ENCODE peak calls at places on chromosomes 3 and 15, in four cellular contexts. V is BE2C, M is lower leg skin, G is dorsolateral prefrontal cortex. E is an unnamed sample.

GRCh38 chr3:17076940-17077605 is 192.3 kb downstream of the PLCL2 start:
- DNase-seq in G (no peak), V (no peak), M (no peak), E (no peak)

GRCh38 chr15:60526127-60526616 is 47.2 kb upstream of the ICE2 start:
- DNase-seq in V (peak; percentile 55), M (peak; percentile 85), G (no peak), E (no peak)

GRCh38 chr15:58293622-58294550 is 137.9 kb upstream of the LIPC start:
- DNase-seq in M (no peak), V (no peak), G (no peak), E (no peak)

GRCh38 chr3:29275309-29275708 is 5.6 kb upstream of the RBMS3 start:
- DNase-seq in G (no peak), M (no peak), V (no peak), E (no peak)

GRCh38 chr3:71166366-71166765 is 417.2 kb downstream of the FOXP1 start:
- DNase-seq in G (no peak), M (no peak), V (no peak), E (no peak)

GRCh38 chr15:73699249-73700040 is 15.3 kb downstream of the CD276 start:
- DNase-seq in G (no peak), V (no peak), M (no peak), E (no peak)

GRCh38 chr3:121493431-121493830 is 52.4 kb downstream of the POLQ start:
- DNase-seq in V (no peak), M (no peak), G (no peak), E (no peak)

GRCh38 chr15:68447209-68447608 is 15.2 kb upstream of the ITGA11 start:
- DNase-seq in G (no peak), V (no peak), M (peak; percentile 9), E (no peak)

GRCh38 chr3:13896473-13897154 is 16.7 kb upstream of the WNT7A start:
- DNase-seq in V (peak; percentile 45), G (peak; percentile 38), M (peak; percentile 85), E (no peak)

GRCh38 chr15:22874256-22874655 is 35.8 kb downstream of the NIPA2 start:
- DNase-seq in V (no peak), M (peak; percentile 78), G (no peak), E (no peak)

DNA sequence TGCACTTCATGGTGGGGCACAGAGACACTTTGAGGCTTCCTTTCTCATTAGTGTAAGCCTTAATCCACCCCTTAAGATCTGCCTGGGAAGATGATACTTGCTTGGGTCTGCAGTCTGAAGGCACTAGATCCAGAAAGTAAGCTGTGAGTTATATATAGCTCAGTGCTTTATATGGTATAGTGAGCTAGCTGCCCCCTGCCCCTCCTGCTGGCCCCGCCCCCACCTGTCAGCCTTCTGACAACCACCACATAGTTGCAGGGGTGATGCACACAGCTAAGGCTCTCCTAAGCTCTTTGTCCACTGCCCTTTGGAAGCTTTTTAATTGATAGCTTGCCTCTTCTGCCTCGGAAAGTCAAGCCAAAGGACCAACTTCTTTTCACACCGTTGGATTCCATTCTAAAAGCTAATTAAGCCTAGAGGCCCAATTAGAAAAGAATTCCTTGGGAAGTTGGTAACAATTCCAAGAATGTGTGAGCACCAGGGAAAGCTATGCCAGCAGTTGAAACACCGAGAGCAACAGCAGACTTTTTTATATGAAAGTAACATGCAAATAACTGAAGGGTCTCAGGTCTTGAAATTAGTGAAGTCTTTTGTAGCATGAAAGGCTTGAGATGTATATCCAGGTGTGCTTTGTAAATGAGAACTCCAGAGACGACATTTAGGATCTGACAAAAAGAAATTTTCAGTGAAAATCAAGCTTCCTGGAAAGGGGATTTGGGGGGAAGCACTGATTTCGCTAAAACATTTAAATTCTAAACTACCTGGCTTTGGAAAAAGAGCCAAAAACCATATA is 2.3 kb downstream of the TPM1 start:
- DNase-seq in G (no peak), V (no peak), M (no peak), E (no peak)
- H3K4me3 ChIP-seq in G (peak overlapping the region; percentile 66), V (peak overlapping the region; percentile 88), M (peak overlapping the region; percentile 40), E (peak overlapping the region; percentile 83)

GRCh38 chr3:192063570-192063969 is 602.6 kb downstream of the PYDC2 start:
- DNase-seq in V (peak; percentile 16), G (no peak), M (no peak), E (no peak)
- H3K4me3 ChIP-seq in V (peak overlapping the region; percentile 19), G (no peak overlapping the region), M (no peak overlapping the region), E (no peak overlapping the region)

GRCh38 chr15:90212221-90213079 is 11.3 kb downstream of the SEMA4B start:
- DNase-seq in G (no peak), M (no peak), V (no peak), E (no peak)
- H3K4me3 ChIP-seq in G (no peak overlapping the region), M (no peak overlapping the region), V (no peak overlapping the region), E (no peak overlapping the region)

DNA sequence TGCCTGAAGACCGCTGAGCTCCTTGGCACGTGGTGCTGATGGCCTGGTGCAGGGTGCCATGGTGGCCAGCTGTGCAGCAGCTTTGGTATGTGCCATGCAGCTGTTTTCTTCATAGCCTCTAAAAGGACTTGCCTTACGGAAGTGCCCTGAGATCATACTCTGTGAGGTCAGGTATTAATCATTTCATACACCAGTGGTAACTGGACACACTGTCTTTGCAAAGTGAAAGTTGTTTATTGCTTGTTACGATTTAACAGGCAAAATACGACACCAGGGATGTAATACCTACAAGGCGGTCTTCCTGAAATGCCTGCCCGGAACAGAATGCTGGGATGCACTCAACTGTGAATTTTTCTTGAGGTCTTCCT is 184.6 kb downstream of the ATP10A start:
- DNase-seq in G (no peak), M (peak; percentile 45), V (no peak), E (no peak)
- H3K4me3 ChIP-seq in G (no peak overlapping the region), M (no peak overlapping the region), V (no peak overlapping the region), E (no peak overlapping the region)

DNA sequence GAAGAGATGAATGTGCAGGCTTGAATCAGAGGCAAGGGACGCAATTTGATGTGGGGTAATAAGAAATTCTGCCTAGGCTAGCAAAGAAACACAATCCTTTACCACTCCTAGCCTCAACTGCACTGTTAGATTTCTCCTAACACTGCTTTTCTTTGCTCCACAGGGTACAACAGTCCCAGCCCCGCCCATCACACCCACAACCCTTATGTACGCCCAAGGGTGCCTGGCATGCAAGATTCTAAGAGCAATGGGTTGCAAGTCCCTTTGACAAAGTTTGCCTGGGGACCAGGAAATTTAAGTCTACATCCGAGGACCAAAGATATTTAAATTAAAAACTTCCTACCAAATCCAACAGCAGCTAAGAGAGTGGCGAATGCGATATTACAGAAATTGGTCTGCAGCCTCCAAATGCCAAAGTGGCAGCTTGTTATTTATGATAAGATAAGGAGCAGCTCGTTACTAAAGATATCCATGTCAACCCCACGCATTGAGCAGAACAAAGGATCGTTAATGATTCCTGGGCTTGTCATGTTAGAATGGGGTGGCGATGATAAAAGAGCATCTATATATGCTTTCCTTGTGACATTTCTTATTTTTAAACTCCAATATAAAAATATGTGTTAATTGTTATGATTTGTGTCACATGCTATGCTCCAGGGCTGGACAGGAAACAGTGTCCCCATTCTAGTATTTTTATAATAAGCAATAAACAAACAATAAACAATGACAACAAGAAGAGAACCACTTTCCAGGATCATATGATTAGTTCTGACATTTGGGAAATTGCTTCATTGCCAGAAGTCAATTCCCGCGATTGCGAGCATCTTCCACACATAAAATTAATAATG is 261.1 kb downstream of the FHIT start:
- DNase-seq in M (no peak), G (no peak), V (no peak), E (no peak)
- H3K4me3 ChIP-seq in M (no peak overlapping the region), G (no peak overlapping the region), V (no peak overlapping the region), E (no peak overlapping the region)

GRCh38 chr3:152197937-152198336 is 70.8 kb upstream of the MBNL1 start:
- DNase-seq in G (no peak), M (no peak), V (no peak), E (no peak)

GRCh38 chr3:152195206-152195605 is 73.5 kb upstream of the MBNL1 start:
- DNase-seq in M (no peak), V (no peak), G (no peak), E (no peak)

GRCh38 chr3:152197451-152197850 is 71.3 kb upstream of the MBNL1 start:
- DNase-seq in V (no peak), G (no peak), M (no peak), E (no peak)

GRCh38 chr3:152198655-152199054 is 70.1 kb upstream of the MBNL1 start:
- DNase-seq in V (no peak), G (no peak), M (no peak), E (no peak)

DNA sequence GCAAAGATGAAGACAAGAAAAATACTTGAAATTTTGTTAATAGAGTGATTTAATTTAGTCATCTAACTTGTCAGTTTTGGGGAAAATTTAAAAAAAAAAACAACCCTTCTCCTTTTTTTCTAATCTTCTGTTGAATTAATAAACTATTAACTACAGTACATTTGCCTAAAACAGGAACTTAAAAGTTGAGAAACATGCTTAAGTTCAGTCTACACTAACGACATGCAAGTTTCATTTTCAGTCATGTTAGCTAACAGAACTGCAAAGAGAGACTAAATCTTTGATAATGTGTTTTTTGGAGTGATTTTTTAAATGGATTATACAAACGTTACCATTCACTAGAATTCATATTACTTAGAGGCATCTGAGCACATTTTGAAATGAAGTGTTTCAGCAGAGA is 71.9 kb upstream of the MBNL1 start:
- DNase-seq in G (no peak), M (no peak), V (no peak), E (no peak)
- H3K4me3 ChIP-seq in G (no peak overlapping the region), M (no peak overlapping the region), V (no peak overlapping the region), E (peak overlapping the region; percentile 62)

DNA sequence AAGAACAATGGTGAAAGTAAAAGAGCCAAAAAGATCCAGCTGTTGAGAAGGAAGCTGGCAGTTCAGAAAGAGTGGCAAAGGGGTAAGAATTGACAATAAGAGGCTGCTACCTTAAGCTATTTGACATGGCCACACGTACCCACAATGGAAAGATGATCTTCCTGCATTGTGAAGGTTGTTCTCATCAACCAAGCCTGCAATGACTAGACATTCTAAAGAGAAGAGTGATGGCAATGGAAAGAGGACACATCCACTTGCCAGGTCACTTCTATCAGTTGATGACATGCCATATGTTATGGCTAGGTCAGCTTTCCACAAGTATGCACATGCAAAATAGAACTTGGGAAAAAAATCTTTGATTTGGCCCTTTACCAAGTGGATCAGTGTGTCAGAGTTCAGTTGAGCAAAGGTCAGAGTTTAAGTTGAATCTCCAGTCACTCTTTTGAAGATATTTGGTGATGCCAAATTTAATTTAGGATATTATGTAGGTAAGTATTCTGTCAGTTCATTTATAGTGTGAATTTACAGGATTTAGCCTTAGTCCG is 105.0 kb upstream of the FLNB start:
- DNase-seq in V (no peak), M (no peak), G (no peak), E (no peak)
- H3K4me3 ChIP-seq in V (no peak overlapping the region), M (no peak overlapping the region), G (no peak overlapping the region), E (no peak overlapping the region)

E was measured in thoracic aorta.